ENCODE peak calls at places on chromosomes 1 and 21, in nine cellular contexts. J is fibroblast of lung; H is lower lobe of right lung; D is tibial artery; I is CD8-positive, alpha-beta T cell; L is mammary epithelial cell; Y is GM23338; K is heart left ventricle; E is astrocyte. W is an unnamed sample.
A peak's percentile ranks its signal among the peaks of the same experiment; 100 is the strongest.

GRCh38 chr1:54583868-54584267 is 35.8 kb downstream of the ACOT11 start:
- DNase-seq in J (no peak), H (no peak), D (no peak), I (no peak), L (no peak), Y (no peak), K (no peak), E (no peak), W (no peak)

GRCh38 chr1:229247871-229248270 is 23.0 kb upstream of the RAB4A start:
- DNase-seq in J (no peak), H (no peak), D (no peak), I (no peak), L (no peak), Y (no peak), K (no peak), E (no peak), W (no peak)

GRCh38 chr21:45949928-45950739 is 31.4 kb upstream of the COL6A1 start:
- DNase-seq in J (no peak), H (no peak), D (no peak), I (no peak), L (peak; percentile 35), Y (no peak), K (no peak), E (no peak), W (no peak)

GRCh38 chr1:31937300-31938183 is 626 bp downstream of the PTP4A2 start:
- DNase-seq in J (peak; percentile 72), H (peak; percentile 86), D (peak; percentile 91), I (peak; percentile 75), L (peak; percentile 56), Y (peak; percentile 55), K (peak; percentile 87), E (peak; percentile 38), W (peak; percentile 91)

GRCh38 chr1:36172983-36173382 is 17.0 kb downstream of the MAP7D1 start:
- DNase-seq in J (no peak), H (no peak), D (no peak), I (no peak), L (peak; percentile 96), Y (no peak), K (no peak), E (peak; percentile 85), W (no peak)

GRCh38 chr1:53256744-53257453 is 18.6 kb upstream of the MAGOH start:
- DNase-seq in J (no peak), H (no peak), D (no peak), I (no peak), L (no peak), Y (no peak), K (no peak), E (no peak), W (no peak)

GRCh38 chr1:230825061-230825803 is 43.1 kb downstream of the C1orf198 start:
- DNase-seq in J (peak; percentile 85), H (no peak), D (no peak), I (no peak), L (peak; percentile 75), Y (no peak), K (no peak), E (peak; percentile 66), W (no peak)

GRCh38 chr1:212515329-212515760 is 82.6 kb downstream of the NENF start:
- DNase-seq in J (no peak), H (no peak), D (no peak), I (no peak), L (no peak), Y (peak; percentile 52), K (no peak), E (no peak), W (no peak)

GRCh38 chr1:67575861-67576260 is 109.1 kb upstream of the GADD45A start:
- DNase-seq in J (peak; percentile 82), H (no peak), D (no peak), I (no peak), L (peak; percentile 100), Y (no peak), K (no peak), E (peak; percentile 85), W (no peak)

GRCh38 chr1:8460132-8460544 is 142.2 kb downstream of the SLC45A1 start:
- DNase-seq in J (no peak), H (no peak), D (no peak), I (no peak), L (no peak), Y (peak; percentile 89), K (no peak), E (no peak), W (no peak)

GRCh38 chr1:185017338-185017737 is 28.0 kb upstream of the RNF2 start:
- DNase-seq in J (peak; percentile 91), H (no peak), D (no peak), I (no peak), L (peak; percentile 90), Y (no peak), K (no peak), E (peak; percentile 90), W (no peak)

GRCh38 chr1:91647061-91647460 is 146.4 kb downstream of the CDC7 start:
- DNase-seq in J (no peak), H (no peak), D (no peak), I (no peak), L (no peak), Y (no peak), K (no peak), E (no peak), W (no peak)

GRCh38 chr1:9927259-9927658 is 15.9 kb downstream of the LZIC start:
- DNase-seq in J (no peak), H (no peak), D (no peak), I (no peak), L (no peak), Y (no peak), K (no peak), E (no peak), W (no peak)

GRCh38 chr1:235375919-235376600 is 8.8 kb downstream of the TBCE start:
- DNase-seq in J (no peak), H (no peak), D (no peak), I (no peak), L (no peak), Y (no peak), K (no peak), E (no peak), W (no peak)

GRCh38 chr1:50368179-50369007 is 54.9 kb downstream of the DMRTA2 start:
- DNase-seq in J (peak; percentile 17), H (no peak), D (no peak), I (peak; percentile 30), L (peak; percentile 21), Y (peak; percentile 86), K (no peak), E (no peak), W (peak; percentile 80)

GRCh38 chr1:80917225-80917624 is 883.5 kb upstream of the ADGRL2 start:
- DNase-seq in J (no peak), H (no peak), D (no peak), I (no peak), L (no peak), Y (no peak), K (no peak), E (no peak), W (no peak)

GRCh38 chr21:31752352-31752751 is 20.4 kb upstream of the SCAF4 start:
- DNase-seq in J (no peak), H (no peak), D (no peak), I (no peak), L (peak; percentile 74), Y (no peak), K (no peak), E (no peak), W (no peak)

GRCh38 chr1:162151900-162152829 is 82.7 kb downstream of the NOS1AP start:
- DNase-seq in J (peak; percentile 93), H (no peak), D (no peak), I (no peak), L (no peak), Y (no peak), K (no peak), E (peak; percentile 78), W (no peak)

GRCh38 chr21:35933466-35933865 is 126.9 kb downstream of the SETD4 start:
- DNase-seq in J (peak; percentile 82), H (no peak), D (peak; percentile 83), I (no peak), L (peak; percentile 80), Y (peak; percentile 52), K (peak; percentile 59), E (peak; percentile 73), W (peak; percentile 29)

GRCh38 chr1:19398309-19398760 is 86.2 kb downstream of the SLC66A1 start:
- DNase-seq in J (peak; percentile 85), H (no peak), D (peak; percentile 76), I (no peak), L (peak; percentile 45), Y (no peak), K (no peak), E (peak; percentile 100), W (no peak)
- H3K27ac ChIP-seq in J (peak overlapping the region; percentile 72), H (peak overlapping the region; percentile 31), D (peak overlapping the region; percentile 73), I (no peak overlapping the region), L (no peak overlapping the region), Y (no peak overlapping the region), K (no peak overlapping the region), E (peak overlapping the region; percentile 91), W (no peak overlapping the region)

GRCh38 chr1:6785721-6786505 is 659 bp downstream of the CAMTA1 start:
- DNase-seq in J (peak; percentile 13), H (peak; percentile 51), D (peak; percentile 70), I (peak; percentile 31), L (peak; percentile 12), Y (peak; percentile 74), K (peak; percentile 43), E (no peak), W (peak; percentile 76)
- TF ChIP-seq CTCF in J (no peak), H (peak; percentile 14), D (no peak), I (no peak), L (peak; percentile 24), Y (peak; percentile 40), K (peak; percentile 15), E (no peak), W (no peak)

DNA sequence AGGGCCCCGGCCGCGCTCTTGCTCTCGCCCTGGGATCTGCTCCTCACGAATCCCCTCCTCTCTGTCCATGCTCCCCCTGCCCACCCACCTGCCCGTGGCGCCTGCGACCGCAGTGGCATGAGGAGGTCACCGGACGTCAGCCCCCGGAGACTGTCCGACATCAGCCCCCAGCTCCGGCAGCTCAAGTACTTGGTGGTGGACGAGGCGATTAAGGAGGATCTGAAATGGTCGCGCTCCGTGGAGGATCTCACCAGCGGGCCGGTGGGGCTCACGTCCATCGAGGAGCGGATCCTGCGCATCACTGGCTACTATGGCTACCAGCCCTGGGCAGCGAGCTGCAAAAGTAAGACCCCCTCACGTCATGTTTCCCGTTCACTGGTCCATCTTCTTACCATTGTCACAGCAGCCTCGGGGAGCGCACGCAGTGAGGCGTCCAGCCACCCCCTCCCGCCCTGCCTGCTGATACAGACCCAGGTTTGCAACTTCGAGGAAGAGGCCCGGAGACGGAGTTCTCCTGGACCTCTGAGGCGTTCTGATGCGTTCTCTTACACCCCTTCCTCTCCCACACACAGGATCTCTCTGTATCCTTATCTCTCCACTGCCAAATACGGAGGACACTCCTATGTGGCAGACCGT is 1.1 kb downstream of the SLC35F3 start:
- DNase-seq in J (no peak), H (no peak), D (no peak), I (no peak), L (no peak), Y (peak; percentile 46), K (no peak), E (no peak), W (no peak)
- H3K4me3 ChIP-seq in J (no peak overlapping the region), H (peak overlapping the region; percentile 45), D (no peak overlapping the region), I (no peak overlapping the region), L (peak overlapping the region; percentile 85), Y (peak overlapping the region; percentile 76), K (no peak overlapping the region), E (peak overlapping the region; percentile 60), W (no peak overlapping the region)

DNA sequence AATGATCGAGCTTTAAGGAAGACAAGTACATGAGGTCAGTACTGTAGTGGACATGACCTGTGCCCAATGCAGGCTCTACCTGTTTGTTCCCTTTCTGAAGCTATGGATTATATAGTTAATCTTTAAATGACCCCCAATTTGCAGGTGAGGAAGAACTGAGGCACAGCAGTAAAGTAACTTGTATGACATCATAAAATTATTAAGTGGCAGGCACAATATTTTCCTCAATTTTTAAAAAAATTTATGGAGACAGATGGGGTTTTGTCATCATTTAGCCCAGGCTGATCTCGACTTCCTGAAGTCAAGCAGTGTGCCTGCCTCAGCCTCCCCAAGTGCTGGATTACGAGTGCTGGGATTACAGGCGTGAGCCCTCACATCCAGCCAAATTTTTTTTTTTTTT is 3.6 kb upstream of the GATAD2B start:
- DNase-seq in J (no peak), H (no peak), D (no peak), I (no peak), L (no peak), Y (no peak), K (no peak), E (no peak), W (no peak)
- H3K27ac ChIP-seq in J (no peak overlapping the region), H (no peak overlapping the region), D (no peak overlapping the region), I (no peak overlapping the region), L (no peak overlapping the region), Y (no peak overlapping the region), K (no peak overlapping the region), E (no peak overlapping the region), W (no peak overlapping the region)

W was measured in pancreas.